ENCODE peak calls at places on chromosomes 16 and 17, in seven cellular contexts. W is transverse colon, S is K562, P is prostate gland, H is sigmoid colon, L is breast epithelium, T is spleen. R is an unnamed sample.

GRCh38 chr17:1684307-1685189 is at the start of gene PRPF8:
- DNase-seq in L (peak; percentile 98), W (peak; percentile 98), H (peak; percentile 99), S (peak; percentile 90), P (peak; percentile 98), T (peak; percentile 97), R (peak; percentile 99)

GRCh38 chr17:15285466-15285865 is 20.3 kb upstream of the PMP22 start:
- DNase-seq in P (no peak), L (no peak), H (no peak), S (no peak), W (no peak), T (no peak), R (no peak)

GRCh38 chr17:49437696-49438438 is 23.2 kb upstream of the PHB1 start:
- DNase-seq in W (no peak), T (no peak), S (no peak), P (no peak), L (peak; percentile 38), H (no peak), R (no peak)

GRCh38 chr16:19223235-19223847 is 55.3 kb downstream of the SYT17 start:
- DNase-seq in T (no peak), H (no peak), W (peak; percentile 78), P (no peak), S (peak; percentile 66), L (no peak), R (peak; percentile 81)

GRCh38 chr17:63116967-63117366 is 150.9 kb downstream of the TANC2 start:
- DNase-seq in L (no peak), W (no peak), S (peak; percentile 8), P (peak; percentile 5), T (no peak), H (no peak), R (no peak)

GRCh38 chr16:50635505-50636392 is 45.4 kb downstream of the SNX20 start:
- DNase-seq in T (no peak), L (no peak), H (no peak), P (no peak), W (no peak), S (peak; percentile 73), R (no peak)

GRCh38 chr16:3282103-3282746 is 1.1 kb upstream of the ZNF263 start:
- DNase-seq in H (no peak), S (no peak), W (no peak), L (no peak), P (no peak), T (no peak), R (no peak)

GRCh38 chr17:73142763-73143395 is 21.9 kb upstream of the SSTR2 start:
- DNase-seq in P (no peak), T (no peak), L (no peak), H (no peak), S (no peak), W (no peak), R (no peak)

GRCh38 chr16:969508-970378 is 1.0 kb downstream of the LMF1 start:
- DNase-seq in W (peak; percentile 32), S (peak; percentile 54), H (no peak), T (no peak), L (no peak), P (no peak), R (no peak)

GRCh38 chr16:971582-971905 is 760 bp upstream of the LMF1 start:
- DNase-seq in H (no peak), L (no peak), P (no peak), S (no peak), T (no peak), W (no peak), R (no peak)

GRCh38 chr16:970379-970765 is 412 bp downstream of the LMF1 start:
- DNase-seq in H (no peak), L (no peak), W (no peak), P (no peak), T (no peak), S (no peak), R (no peak)

GRCh38 chr16:971981-972315 is 1.2 kb upstream of the LMF1 start:
- DNase-seq in T (no peak), W (no peak), P (no peak), S (no peak), L (no peak), H (no peak), R (no peak)

DNA sequence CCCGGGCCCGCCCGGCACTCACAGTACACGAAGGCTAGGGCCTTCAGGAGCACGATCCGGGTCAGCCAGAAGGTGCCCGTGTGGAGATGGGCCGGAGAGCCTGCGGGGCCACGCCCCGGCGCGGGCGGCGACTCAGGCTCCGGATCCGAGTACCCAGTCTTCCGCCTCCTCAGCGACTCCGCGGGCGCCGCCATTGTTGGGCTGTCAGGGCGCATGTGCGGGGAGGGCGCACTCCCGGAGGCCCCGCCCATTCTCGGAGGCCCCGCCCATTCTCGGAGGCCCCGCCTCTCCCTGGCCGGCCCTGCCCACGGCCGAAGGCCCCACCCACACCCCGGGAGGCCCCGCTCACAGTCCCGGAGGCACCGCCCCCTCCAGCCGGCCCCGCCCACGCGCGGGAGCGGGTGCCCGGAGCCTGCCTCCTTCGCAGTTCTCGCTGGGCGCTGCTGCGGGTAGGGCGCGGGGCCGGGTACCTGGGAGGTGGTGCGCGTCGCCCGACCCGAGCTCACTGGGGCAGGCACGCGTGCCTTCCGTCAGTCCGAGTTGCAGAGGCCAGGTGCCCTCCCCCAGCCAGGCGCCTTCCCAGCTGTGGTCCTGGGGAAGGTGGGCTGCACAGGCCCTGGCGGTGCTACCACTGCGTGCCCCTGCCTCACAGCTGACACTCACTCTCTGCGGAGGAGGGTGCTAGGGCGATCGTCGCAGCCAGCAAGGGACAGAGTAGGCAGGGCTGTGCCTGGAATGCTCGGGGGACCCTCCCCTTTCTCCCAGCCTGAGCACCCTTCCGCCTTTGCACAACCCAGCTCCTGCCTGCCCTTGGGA is at the start of gene LMF1:
- DNase-seq in T (peak; percentile 99), H (peak; percentile 97), P (peak; percentile 93), S (peak; percentile 99), W (peak; percentile 97), L (peak; percentile 97), R (peak; percentile 97)
- H3K27me3 ChIP-seq in T (no peaks in the 10 kb centered on the region), H (no peaks in the 10 kb centered on the region), P (no peaks in the 10 kb centered on the region), S (peaks cover 34% of the 10 kb centered on the region), W (peaks cover 10% of the 10 kb centered on the region), L (no peaks in the 10 kb centered on the region), R (no peaks in the 10 kb centered on the region)

DNA sequence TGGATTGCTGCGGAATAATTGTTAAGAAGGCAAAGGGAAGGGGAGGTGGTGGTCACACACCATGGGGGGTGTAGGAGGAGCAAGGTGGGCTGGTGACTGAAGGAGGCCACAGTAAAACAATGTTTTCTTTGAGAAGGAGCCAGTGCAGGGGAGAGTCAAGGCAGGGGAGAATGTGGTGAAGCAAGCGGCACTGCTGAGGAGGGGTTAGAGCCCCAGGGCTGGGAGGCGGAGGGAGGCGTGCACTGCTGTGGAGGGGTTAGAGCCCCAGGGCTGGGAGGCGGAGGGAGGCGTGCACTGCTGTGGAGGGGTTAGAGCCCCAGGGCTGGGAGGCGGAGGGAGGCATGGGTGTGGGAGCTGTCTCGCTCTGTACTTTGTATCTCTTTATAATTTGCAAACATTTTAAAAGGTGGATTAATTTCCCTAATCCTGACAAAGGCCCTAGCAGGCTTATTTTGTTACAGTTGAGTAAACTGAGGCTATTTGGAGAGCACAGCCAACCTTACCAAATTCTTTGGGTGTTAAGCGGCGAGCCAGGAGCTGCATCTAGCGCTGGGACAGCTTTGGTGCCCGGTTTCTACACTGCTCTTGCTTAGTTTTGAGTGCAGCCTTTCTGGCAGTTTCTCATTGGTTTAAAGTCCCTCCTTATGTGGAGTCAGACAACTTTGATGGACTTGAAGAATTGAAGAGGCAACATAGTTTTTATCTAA is 20.9 kb downstream of the RPTOR start:
- DNase-seq in W (no peak), T (no peak), P (no peak), L (no peak), S (no peak), H (peak; percentile 35), R (no peak)
- TF ChIP-seq POLR2A in W (no peak), T (no peak), P (no peak), L (no peak), S (no peak), H (no peak), R (no peak)

GRCh38 chr16:88970539-88971065 is 6.4 kb downstream of the CBFA2T3 start:
- DNase-seq in P (no peak), W (no peak), H (no peak), S (no peak), L (no peak), T (peak; percentile 78), R (no peak)

GRCh38 chr16:88973007-88973410 is 4.0 kb downstream of the CBFA2T3 start:
- DNase-seq in P (no peak), H (no peak), L (no peak), T (peak; percentile 84), S (peak; percentile 90), W (no peak), R (no peak)

GRCh38 chr16:88970095-88970494 is 6.9 kb downstream of the CBFA2T3 start:
- DNase-seq in W (no peak), P (no peak), S (no peak), H (no peak), T (peak; percentile 76), L (no peak), R (no peak)

GRCh38 chr16:88972349-88972748 is 4.7 kb downstream of the CBFA2T3 start:
- DNase-seq in W (no peak), H (no peak), P (no peak), S (no peak), T (no peak), L (no peak), R (no peak)

DNA sequence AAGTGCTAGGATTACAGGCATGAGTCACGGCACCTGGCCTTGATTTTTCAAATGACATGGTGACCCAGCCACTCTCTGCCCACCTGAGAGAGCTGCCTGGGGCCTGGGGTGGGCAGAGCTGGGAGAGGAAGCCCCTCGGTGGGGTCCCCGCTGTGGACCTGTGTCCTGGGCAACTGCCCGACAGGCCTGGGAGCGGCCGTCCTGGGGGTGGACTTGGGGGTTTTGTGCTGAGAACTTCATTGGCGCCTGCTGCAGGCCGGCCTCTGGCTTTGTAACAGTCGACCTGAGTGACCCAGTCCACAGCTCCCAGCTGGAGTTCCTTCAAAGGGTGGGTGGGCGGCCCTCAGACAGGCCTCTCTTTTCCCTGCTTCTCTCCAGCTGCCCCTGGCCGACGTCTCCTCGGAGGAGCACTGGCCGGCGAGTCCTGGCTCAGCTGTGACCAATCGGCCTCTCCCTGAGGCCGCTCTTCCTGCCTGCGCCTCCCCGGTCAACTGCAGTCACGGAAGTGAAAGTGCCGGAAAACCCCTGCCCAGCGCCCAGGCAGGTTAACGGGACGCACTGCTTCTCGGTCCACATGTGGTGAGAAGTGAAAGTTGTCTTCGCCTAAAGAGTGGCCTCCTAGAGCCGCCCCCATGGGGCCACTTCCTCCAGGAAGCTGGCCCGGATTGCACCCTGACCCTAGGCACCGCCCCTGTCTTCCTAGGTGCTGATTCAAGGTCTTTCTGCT is 5.5 kb downstream of the CBFA2T3 start:
- DNase-seq in H (no peak), S (peak; percentile 51), W (peak; percentile 70), T (peak; percentile 89), L (no peak), P (no peak), R (no peak)
- TF ChIP-seq POLR2AphosphoS5 in H (no peak), S (no peak), W (no peak), T (peak; percentile 79), L (no peak), P (no peak), R (no peak)

GRCh38 chr16:89198417-89199240 is 1.7 kb downstream of the SLC22A31 start:
- DNase-seq in H (no peak), P (no peak), T (peak; percentile 69), S (no peak), L (no peak), W (no peak), R (no peak)

GRCh38 chr16:89200850-89201466 is 621 bp upstream of the SLC22A31 start:
- DNase-seq in L (no peak), P (no peak), T (peak; percentile 76), S (no peak), W (no peak), H (no peak), R (no peak)

GRCh38 chr16:89201467-89202377 is 1.4 kb upstream of the SLC22A31 start:
- DNase-seq in T (peak; percentile 91), L (peak; percentile 92), H (peak; percentile 75), P (peak; percentile 89), S (peak; percentile 99), W (peak; percentile 91), R (peak; percentile 90)

GRCh38 chr16:89199241-89200123 is 855 bp downstream of the SLC22A31 start:
- DNase-seq in L (no peak), P (no peak), H (no peak), W (no peak), S (no peak), T (peak; percentile 74), R (no peak)

GRCh38 chr16:89200124-89200849 is at the start of gene SLC22A31:
- DNase-seq in P (no peak), T (peak; percentile 60), S (no peak), L (no peak), W (no peak), H (no peak), R (no peak)
- H3K27me3 ChIP-seq in P (peaks cover 9% of the 10 kb centered on the region), T (peaks cover 75% of the 10 kb centered on the region), S (peaks cover 7% of the 10 kb centered on the region), L (peaks cover 6% of the 10 kb centered on the region), W (peaks cover 80% of the 10 kb centered on the region), H (peaks cover 72% of the 10 kb centered on the region), R (peaks cover 48% of the 10 kb centered on the region)

R was measured in stomach.